ENCODE peak calls at places on chromosomes 12 and 14, in eight cellular contexts. One of them, this sample, is unnamed.

GRCh38 chr12:62703011-62703380 is 232.0 kb downstream of the PPM1H start:
- DNase-seq in PC-3: peak; percentile 73
- DNase-seq in ovary: no peak
- DNase-seq in neural progenitor cell: no peak
- DNase-seq in lower lobe of right lung: no peak
- DNase-seq in pancreas: no peak
- DNase-seq in uterus: no peak
- DNase-seq in heart left ventricle: no peak
- DNase-seq in this sample: no peak

GRCh38 chr14:94081386-94081820 is 293 bp downstream of the IFI27L1 start:
- DNase-seq in PC-3: peak; percentile 17
- DNase-seq in pancreas: no peak
- DNase-seq in neural progenitor cell: no peak
- DNase-seq in uterus: no peak
- DNase-seq in lower lobe of right lung: no peak
- DNase-seq in heart left ventricle: no peak
- DNase-seq in ovary: no peak
- DNase-seq in this sample: no peak

GRCh38 chr14:32940066-32940651 is 1.5 kb downstream of the NPAS3 start:
- DNase-seq in pancreas: no peak
- DNase-seq in uterus: no peak
- DNase-seq in PC-3: peak; percentile 55
- DNase-seq in heart left ventricle: no peak
- DNase-seq in lower lobe of right lung: no peak
- DNase-seq in ovary: no peak
- DNase-seq in neural progenitor cell: peak; percentile 16
- DNase-seq in this sample: no peak

GRCh38 chr14:23057757-23058653 is 685 bp upstream of the CDH24 start:
- DNase-seq in neural progenitor cell: peak; percentile 95
- DNase-seq in ovary: peak; percentile 92
- DNase-seq in uterus: peak; percentile 89
- DNase-seq in heart left ventricle: peak; percentile 89
- DNase-seq in lower lobe of right lung: peak; percentile 89
- DNase-seq in pancreas: peak; percentile 90
- DNase-seq in PC-3: peak; percentile 90
- DNase-seq in this sample: peak; percentile 94

GRCh38 chr12:107296681-107297086 is 203.3 kb upstream of the CRY1 start:
- DNase-seq in ovary: no peak
- DNase-seq in lower lobe of right lung: no peak
- DNase-seq in pancreas: no peak
- DNase-seq in uterus: no peak
- DNase-seq in heart left ventricle: no peak
- DNase-seq in PC-3: peak; percentile 86
- DNase-seq in neural progenitor cell: no peak
- DNase-seq in this sample: no peak

GRCh38 chr14:54211562-54212308 is 185.1 kb upstream of the CDKN3 start:
- DNase-seq in PC-3: peak; percentile 99
- DNase-seq in lower lobe of right lung: no peak
- DNase-seq in uterus: no peak
- DNase-seq in pancreas: no peak
- DNase-seq in heart left ventricle: no peak
- DNase-seq in neural progenitor cell: no peak
- DNase-seq in ovary: no peak
- DNase-seq in this sample: no peak

GRCh38 chr12:42180990-42181611 is 36.4 kb upstream of the GXYLT1 start:
- DNase-seq in lower lobe of right lung: no peak
- DNase-seq in PC-3: no peak
- DNase-seq in uterus: no peak
- DNase-seq in ovary: no peak
- DNase-seq in heart left ventricle: no peak
- DNase-seq in neural progenitor cell: no peak
- DNase-seq in pancreas: no peak
- DNase-seq in this sample: no peak

GRCh38 chr14:96318836-96319235 is 44.3 kb downstream of the ATG2B start:
- DNase-seq in pancreas: no peak
- DNase-seq in PC-3: no peak
- DNase-seq in ovary: no peak
- DNase-seq in neural progenitor cell: no peak
- DNase-seq in lower lobe of right lung: no peak
- DNase-seq in heart left ventricle: no peak
- DNase-seq in uterus: no peak
- DNase-seq in this sample: no peak

GRCh38 chr14:68598621-68599447 is 194.0 kb downstream of the ZFP36L1 start:
- DNase-seq in ovary: peak; percentile 59
- DNase-seq in pancreas: peak; percentile 76
- DNase-seq in lower lobe of right lung: peak; percentile 83
- DNase-seq in heart left ventricle: peak; percentile 73
- DNase-seq in uterus: peak; percentile 87
- DNase-seq in neural progenitor cell: no peak
- DNase-seq in PC-3: peak; percentile 97
- DNase-seq in this sample: no peak

GRCh38 chr12:46174061-46174662 is 94.7 kb downstream of the SLC38A1 start:
- DNase-seq in ovary: no peak
- DNase-seq in neural progenitor cell: no peak
- DNase-seq in lower lobe of right lung: no peak
- DNase-seq in pancreas: no peak
- DNase-seq in PC-3: no peak
- DNase-seq in uterus: no peak
- DNase-seq in heart left ventricle: no peak
- DNase-seq in this sample: no peak

GRCh38 chr14:52400846-52401245 is 86.7 kb downstream of the PTGER2 start:
- DNase-seq in PC-3: no peak
- DNase-seq in neural progenitor cell: no peak
- DNase-seq in lower lobe of right lung: no peak
- DNase-seq in heart left ventricle: no peak
- DNase-seq in ovary: no peak
- DNase-seq in pancreas: no peak
- DNase-seq in uterus: no peak
- DNase-seq in this sample: no peak

GRCh38 chr14:53473480-53473879 is 320.4 kb upstream of the DDHD1 start:
- DNase-seq in uterus: no peak
- DNase-seq in pancreas: no peak
- DNase-seq in lower lobe of right lung: no peak
- DNase-seq in neural progenitor cell: peak; percentile 11
- DNase-seq in ovary: no peak
- DNase-seq in heart left ventricle: no peak
- DNase-seq in PC-3: no peak
- DNase-seq in this sample: no peak

GRCh38 chr14:102262894-102263462 is 42.0 kb downstream of the MOK start:
- DNase-seq in lower lobe of right lung: no peak
- DNase-seq in uterus: no peak
- DNase-seq in pancreas: no peak
- DNase-seq in PC-3: peak; percentile 96
- DNase-seq in heart left ventricle: no peak
- DNase-seq in neural progenitor cell: peak; percentile 62
- DNase-seq in ovary: no peak
- DNase-seq in this sample: peak; percentile 90

GRCh38 chr14:93977790-93978581 is 1.6 kb upstream of the ASB2 start:
- DNase-seq in ovary: no peak
- DNase-seq in PC-3: no peak
- DNase-seq in neural progenitor cell: no peak
- DNase-seq in heart left ventricle: no peak
- DNase-seq in pancreas: no peak
- DNase-seq in uterus: no peak
- DNase-seq in lower lobe of right lung: no peak
- DNase-seq in this sample: no peak

GRCh38 chr12:19088576-19088975 is 41.0 kb upstream of the PLEKHA5 start:
- DNase-seq in pancreas: no peak
- DNase-seq in PC-3: no peak
- DNase-seq in ovary: no peak
- DNase-seq in uterus: no peak
- DNase-seq in lower lobe of right lung: no peak
- DNase-seq in neural progenitor cell: no peak
- DNase-seq in heart left ventricle: no peak
- DNase-seq in this sample: no peak

GRCh38 chr14:91911474-91912032 is 35.9 kb downstream of the FBLN5 start:
- DNase-seq in PC-3: peak; percentile 61
- DNase-seq in ovary: no peak
- DNase-seq in lower lobe of right lung: no peak
- DNase-seq in uterus: no peak
- DNase-seq in pancreas: peak; percentile 57
- DNase-seq in neural progenitor cell: peak; percentile 73
- DNase-seq in heart left ventricle: no peak
- DNase-seq in this sample: peak; percentile 28

GRCh38 chr14:44898547-44898946 is 63.2 kb downstream of the KLHL28 start:
- DNase-seq in neural progenitor cell: no peak
- DNase-seq in pancreas: no peak
- DNase-seq in heart left ventricle: no peak
- DNase-seq in lower lobe of right lung: no peak
- DNase-seq in PC-3: peak; percentile 13
- DNase-seq in ovary: no peak
- DNase-seq in uterus: no peak
- DNase-seq in this sample: no peak

GRCh38 chr14:33782923-33783322 is 168.0 kb downstream of the EGLN3 start:
- DNase-seq in heart left ventricle: no peak
- DNase-seq in uterus: no peak
- DNase-seq in neural progenitor cell: peak; percentile 38
- DNase-seq in pancreas: no peak
- DNase-seq in PC-3: no peak
- DNase-seq in ovary: no peak
- DNase-seq in lower lobe of right lung: no peak
- DNase-seq in this sample: no peak

GRCh38 chr14:77616133-77616453 is 344 bp downstream of the SPTLC2 start:
- DNase-seq in ovary: no peak
- DNase-seq in uterus: no peak
- DNase-seq in PC-3: no peak
- DNase-seq in lower lobe of right lung: no peak
- DNase-seq in pancreas: no peak
- DNase-seq in neural progenitor cell: no peak
- DNase-seq in heart left ventricle: no peak
- DNase-seq in this sample: no peak

GRCh38 chr14:72503696-72504368 is 390.1 kb downstream of the DPF3 start:
- DNase-seq in ovary: no peak
- DNase-seq in uterus: no peak
- DNase-seq in neural progenitor cell: no peak
- DNase-seq in pancreas: no peak
- DNase-seq in lower lobe of right lung: no peak
- DNase-seq in heart left ventricle: no peak
- DNase-seq in PC-3: peak; percentile 61
- DNase-seq in this sample: no peak

DNA sequence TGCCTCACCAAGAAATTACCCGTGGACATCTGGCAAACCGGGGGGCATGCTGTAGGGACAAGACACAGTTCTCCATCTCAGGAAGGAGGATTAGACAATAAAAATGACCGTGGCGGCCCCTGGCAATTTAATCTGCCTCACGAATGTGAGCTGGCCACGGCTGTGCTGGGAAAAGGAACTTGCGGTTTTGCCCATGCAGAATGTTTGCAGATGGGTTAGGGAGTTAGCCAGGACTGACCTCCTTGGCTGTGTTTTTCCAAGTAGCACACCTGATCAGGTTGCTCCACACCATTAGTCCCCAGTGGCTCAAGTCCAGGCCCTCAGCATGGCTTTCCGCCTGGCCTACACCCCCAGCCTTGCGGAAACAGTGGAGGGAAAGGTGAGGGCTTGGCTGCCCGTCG is 20.8 kb downstream of the TPCN1 start:
- DNase-seq in lower lobe of right lung: peak; percentile 80
- DNase-seq in uterus: no peak
- DNase-seq in PC-3: peak; percentile 98
- DNase-seq in heart left ventricle: no peak
- DNase-seq in neural progenitor cell: no peak
- DNase-seq in ovary: no peak
- DNase-seq in pancreas: peak; percentile 89
- DNase-seq in this sample: no peak
- H3K4me3 ChIP-seq in lower lobe of right lung: no peak overlapping the region
- H3K4me3 ChIP-seq in uterus: no peak overlapping the region
- H3K4me3 ChIP-seq in PC-3: peak overlapping the region; percentile 33
- H3K4me3 ChIP-seq in heart left ventricle: no peak overlapping the region
- H3K4me3 ChIP-seq in neural progenitor cell: no peak overlapping the region
- H3K4me3 ChIP-seq in ovary: no peak overlapping the region
- H3K4me3 ChIP-seq in pancreas: no peak overlapping the region
- H3K4me3 ChIP-seq in this sample: no peak overlapping the region

GRCh38 chr12:113268136-113268535 is 46.9 kb downstream of the TPCN1 start:
- DNase-seq in PC-3: no peak
- DNase-seq in uterus: no peak
- DNase-seq in ovary: no peak
- DNase-seq in lower lobe of right lung: no peak
- DNase-seq in heart left ventricle: no peak
- DNase-seq in pancreas: no peak
- DNase-seq in neural progenitor cell: no peak
- DNase-seq in this sample: no peak
- H3K4me1 ChIP-seq in PC-3: peaks cover 6% of the 10 kb centered on the region
- H3K4me1 ChIP-seq in uterus: no peaks in the 10 kb centered on the region
- H3K4me1 ChIP-seq in ovary: peaks cover 17% of the 10 kb centered on the region
- H3K4me1 ChIP-seq in lower lobe of right lung: peaks cover 24% of the 10 kb centered on the region
- H3K4me1 ChIP-seq in heart left ventricle: peaks cover 47% of the 10 kb centered on the region
- H3K4me1 ChIP-seq in pancreas: peaks cover 19% of the 10 kb centered on the region
- H3K4me1 ChIP-seq in neural progenitor cell: peaks cover 7% of the 10 kb centered on the region
- H3K4me1 ChIP-seq in this sample: peaks cover 9% of the 10 kb centered on the region

DNA sequence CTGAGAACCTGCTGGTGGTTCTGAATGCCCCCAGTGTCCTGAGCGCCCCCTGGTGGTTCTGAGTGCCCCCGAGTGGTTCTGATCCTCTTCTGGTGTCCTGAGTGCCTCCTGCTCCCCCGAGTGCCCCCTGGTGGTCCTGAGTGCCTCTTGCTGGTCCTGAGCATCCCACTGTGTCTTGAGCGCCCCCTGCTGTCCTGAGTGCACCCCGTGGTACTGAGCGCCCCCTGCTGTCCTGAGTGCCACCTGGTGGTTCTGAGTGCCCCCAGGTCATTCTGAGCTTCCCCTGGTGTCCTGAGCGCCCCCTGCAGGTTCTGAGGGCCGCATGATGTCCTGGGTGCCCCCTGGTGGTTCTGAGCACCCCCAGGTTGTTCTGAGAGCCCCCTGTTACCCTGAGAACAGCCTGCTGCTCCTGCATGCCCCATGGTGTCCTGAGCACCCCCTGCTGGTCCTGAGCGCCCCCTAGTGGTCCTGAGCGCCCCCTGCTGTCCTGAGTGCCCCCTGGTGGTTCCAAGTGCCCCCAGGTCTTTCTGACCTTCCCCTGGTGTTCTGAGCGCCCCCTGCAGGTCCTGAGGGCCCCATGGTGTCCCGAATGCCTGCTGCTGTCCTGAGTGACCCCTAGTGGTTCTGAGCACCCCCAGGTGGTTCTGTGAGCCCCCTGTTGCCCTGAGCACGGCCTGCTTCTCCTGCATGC is 1165.4 kb downstream of the TMEM121 start:
- DNase-seq in heart left ventricle: no peak
- DNase-seq in ovary: peak; percentile 12
- DNase-seq in uterus: no peak
- DNase-seq in lower lobe of right lung: peak; percentile 56
- DNase-seq in PC-3: no peak
- DNase-seq in neural progenitor cell: no peak
- DNase-seq in pancreas: peak; percentile 18
- DNase-seq in this sample: peak; percentile 49
- TF ChIP-seq CTCF in heart left ventricle: peak; percentile 19
- TF ChIP-seq CTCF in ovary: no peak
- TF ChIP-seq CTCF in uterus: no peak
- TF ChIP-seq CTCF in lower lobe of right lung: peak; percentile 18
- TF ChIP-seq CTCF in PC-3: peak; percentile 39
- TF ChIP-seq CTCF in neural progenitor cell: no peak
- TF ChIP-seq CTCF in pancreas: no peak
- TF ChIP-seq CTCF in this sample: peak; percentile 58

DNA sequence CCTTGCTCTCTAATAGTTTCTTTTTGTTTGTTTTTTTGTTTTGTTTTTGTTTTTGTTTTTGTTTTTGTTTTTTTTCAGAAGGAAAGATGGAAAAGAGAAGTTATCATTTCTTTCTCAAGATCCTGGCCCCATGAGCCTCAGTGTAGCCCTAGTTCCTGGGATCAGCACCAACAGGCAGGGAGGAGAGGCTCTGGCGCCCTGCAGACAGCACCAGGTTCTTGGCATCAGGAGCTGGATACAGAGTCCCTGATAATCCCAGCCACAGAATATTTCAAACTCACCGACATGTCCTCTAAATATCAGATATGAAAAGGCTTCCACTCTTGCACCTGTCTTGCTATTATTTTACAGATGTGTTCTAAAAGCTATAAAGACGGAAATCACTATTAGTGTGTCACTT is 52.7 kb downstream of the FOXN3 start:
- DNase-seq in uterus: no peak
- DNase-seq in pancreas: no peak
- DNase-seq in PC-3: no peak
- DNase-seq in neural progenitor cell: no peak
- DNase-seq in lower lobe of right lung: no peak
- DNase-seq in heart left ventricle: no peak
- DNase-seq in ovary: no peak
- DNase-seq in this sample: no peak
- H3K4me3 ChIP-seq in uterus: no peak overlapping the region
- H3K4me3 ChIP-seq in pancreas: no peak overlapping the region
- H3K4me3 ChIP-seq in PC-3: no peak overlapping the region
- H3K4me3 ChIP-seq in neural progenitor cell: no peak overlapping the region
- H3K4me3 ChIP-seq in lower lobe of right lung: no peak overlapping the region
- H3K4me3 ChIP-seq in heart left ventricle: no peak overlapping the region
- H3K4me3 ChIP-seq in ovary: no peak overlapping the region
- H3K4me3 ChIP-seq in this sample: no peak overlapping the region

This sample was measured in BE2C.